ENCODE peak calls at places on chromosome 14, in six cellular contexts. D is H9, K is A549, J is AG09319, P is astrocyte, X is stomach. F is an unnamed sample.

GRCh38 chr14:103519837-103520212 is 2.8 kb downstream of the CKB start:
- DNase-seq in P (no peak), X (peak; percentile 46), K (no peak), D (no peak), J (no peak), F (no peak)

GRCh38 chr14:79225815-79226214 is 985.5 kb downstream of the DIO2 start:
- DNase-seq in D (no peak), X (no peak), P (no peak), J (no peak), K (no peak), F (no peak)

GRCh38 chr14:38808734-38809455 is 294.1 kb downstream of the SEC23A start:
- DNase-seq in J (no peak), K (no peak), X (peak; percentile 26), D (peak; percentile 32), P (no peak), F (no peak)

GRCh38 chr14:102826161-102826560 is 48.9 kb downstream of the TRAF3 start:
- DNase-seq in J (no peak), P (no peak), X (no peak), D (no peak), K (no peak), F (no peak)

GRCh38 chr14:34851395-34851794 is 23.8 kb downstream of the BAZ1A start:
- DNase-seq in D (no peak), J (no peak), X (no peak), K (peak; percentile 27), P (peak; percentile 53), F (no peak)

GRCh38 chr14:36818212-36818611 is 156.6 kb downstream of the PAX9 start:
- DNase-seq in K (no peak), J (no peak), D (no peak), X (no peak), P (no peak), F (no peak)

GRCh38 chr14:22487401-22487800 is 101.6 kb downstream of the DAD1 start:
- DNase-seq in D (no peak), P (no peak), J (no peak), K (no peak), X (no peak), F (no peak)

GRCh38 chr14:77986808-77987207 is 183.4 kb upstream of the NRXN3 start:
- DNase-seq in P (no peak), K (no peak), J (no peak), X (no peak), D (no peak), F (no peak)

GRCh38 chr14:55609681-55610080 is 29.7 kb downstream of the KTN1 start:
- DNase-seq in P (peak; percentile 61), D (no peak), X (no peak), J (no peak), K (no peak), F (peak; percentile 53)

GRCh38 chr14:57380935-57381334 is 9.5 kb upstream of the NAA30 start:
- DNase-seq in P (no peak), K (no peak), X (no peak), D (no peak), J (no peak), F (no peak)

GRCh38 chr14:97107070-97107469 is 309.9 kb downstream of the VRK1 start:
- DNase-seq in D (no peak), K (peak; percentile 13), J (no peak), P (no peak), X (no peak), F (peak; percentile 3)

GRCh38 chr14:77240336-77240915 is 30.6 kb downstream of the NGB start:
- DNase-seq in X (no peak), J (no peak), P (no peak), D (no peak), K (no peak), F (no peak)

GRCh38 chr14:100621806-100622205 is 34.6 kb upstream of the BEGAIN start:
- DNase-seq in D (no peak), J (no peak), K (no peak), X (no peak), P (no peak), F (no peak)

GRCh38 chr14:64244279-64244678 is 49.9 kb downstream of the ESR2 start:
- DNase-seq in D (no peak), X (peak; percentile 59), J (no peak), K (no peak), P (no peak), F (no peak)

GRCh38 chr14:100289916-100290606 is 16.2 kb downstream of the SLC25A29 start:
- DNase-seq in J (no peak), P (no peak), X (no peak), K (no peak), D (peak; percentile 38), F (no peak)

GRCh38 chr14:100673085-100673806 is 53.4 kb upstream of the DLK1 start:
- DNase-seq in P (no peak), D (peak; percentile 78), K (no peak), X (peak; percentile 81), J (no peak), F (no peak)

GRCh38 chr14:78593949-78594348 is 423.8 kb downstream of the NRXN3 start:
- DNase-seq in D (no peak), J (no peak), K (no peak), P (no peak), X (no peak), F (no peak)

GRCh38 chr14:104976198-104977007 is 1.8 kb downstream of the AHNAK2 start:
- DNase-seq in K (peak; percentile 64), X (peak; percentile 91), J (peak; percentile 40), P (peak; percentile 25), D (peak; percentile 70), F (peak; percentile 71)

GRCh38 chr14:74846968-74847549 is 28.9 kb downstream of the PROX2 start:
- DNase-seq in P (peak; percentile 67), K (no peak), D (no peak), X (no peak), J (no peak), F (peak; percentile 62)

GRCh38 chr14:93744876-93745275 is 43.4 kb downstream of the PRIMA1 start:
- DNase-seq in D (no peak), P (no peak), J (no peak), K (no peak), X (no peak), F (no peak)

GRCh38 chr14:94748667-94749347 is 21.1 kb downstream of the GSC start:
- DNase-seq in P (no peak), J (no peak), K (peak; percentile 60), D (peak; percentile 70), X (peak; percentile 32), F (no peak)

GRCh38 chr14:64253672-64254071 is 40.5 kb downstream of the ESR2 start:
- DNase-seq in P (peak; percentile 57), X (no peak), J (no peak), K (no peak), D (no peak), F (peak; percentile 67)

GRCh38 chr14:94037954-94038353 is 11.8 kb downstream of the OTUB2 start:
- DNase-seq in K (no peak), P (no peak), D (no peak), X (no peak), J (no peak), F (no peak)

GRCh38 chr14:74140374-74140850 is 55.7 kb downstream of the LIN52 start:
- DNase-seq in K (no peak), D (no peak), P (no peak), J (no peak), X (no peak), F (no peak)

GRCh38 chr14:82999802-83000201 is 1466.1 kb upstream of the SEL1L start:
- DNase-seq in D (peak; percentile 26), X (no peak), K (no peak), J (no peak), P (no peak), F (no peak)
- TF ChIP-seq CTCF in D (peak; percentile 72), X (no peak), K (no peak), J (peak; percentile 48), P (peak; percentile 12), F (peak; percentile 39)

GRCh38 chr14:92404938-92405337 is 82.0 kb downstream of the SLC24A4 start:
- DNase-seq in D (no peak), P (no peak), J (no peak), X (no peak), K (no peak), F (no peak)
- TF ChIP-seq CTCF in D (no peak), P (no peak), J (no peak), X (no peak), K (no peak), F (no peak)

GRCh38 chr14:49164074-49164473 is 422.1 kb downstream of the RPS29 start:
- DNase-seq in K (no peak), J (no peak), D (no peak), X (no peak), P (no peak), F (no peak)

DNA sequence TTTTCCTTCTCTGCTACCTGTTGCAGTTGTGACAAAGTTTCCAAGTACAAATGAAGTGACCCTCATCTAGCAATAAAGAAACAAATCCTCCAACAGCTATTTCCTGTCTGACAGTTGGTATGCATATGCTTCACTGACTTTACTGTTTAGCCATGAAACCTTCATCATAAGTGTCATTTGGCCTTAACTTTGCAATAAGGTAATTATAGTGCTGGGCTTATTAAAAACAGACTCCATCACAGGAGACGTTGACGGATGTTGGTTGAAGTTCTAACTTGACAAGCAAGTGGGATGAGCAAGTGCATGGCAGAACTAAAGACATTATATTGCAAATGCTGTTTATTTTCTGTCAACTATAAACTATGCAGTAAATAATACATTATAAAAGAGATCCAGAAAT is 425.2 kb downstream of the RPS29 start:
- DNase-seq in P (no peak), J (no peak), K (no peak), X (no peak), D (no peak), F (no peak)
- TF ChIP-seq CTCF in P (no peak), J (no peak), K (no peak), X (no peak), D (no peak), F (no peak)

DNA sequence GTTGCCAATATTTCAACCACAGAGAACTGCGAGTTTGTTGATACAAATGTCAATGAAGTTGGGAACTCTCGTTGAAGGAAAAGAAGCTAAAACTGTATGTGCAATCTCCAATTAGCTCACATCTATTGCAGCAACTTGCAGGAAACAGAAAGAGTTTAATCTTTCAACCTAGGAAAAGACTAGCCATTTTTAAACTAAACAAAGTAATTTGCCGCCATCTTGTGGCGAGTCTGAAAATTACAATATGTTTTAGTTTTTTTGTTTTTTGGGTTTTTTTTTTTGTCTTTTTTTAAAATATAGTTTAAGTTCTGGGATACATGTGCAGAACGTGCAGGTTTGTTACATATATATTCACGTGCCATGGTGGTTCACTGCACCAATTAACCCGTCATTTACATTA is 131.2 kb upstream of the FOXG1 start:
- DNase-seq in D (no peak), X (no peak), K (no peak), P (peak; percentile 14), J (no peak), F (no peak)
- TF ChIP-seq CTCF in D (peak; percentile 75), X (peak; percentile 33), K (peak; percentile 61), P (peak; percentile 65), J (peak; percentile 39), F (peak; percentile 86)